ENCODE peak calls at places on chromosome 14, in ten cellular contexts. F, K, V, R, A, P, X, I, B and U are unnamed samples.
A peak's percentile ranks its signal among the peaks of the same experiment; 100 is the strongest.

GRCh38 chr14:58808828-58809227 is 171.1 kb downstream of the DACT1 start:
- DNase-seq in F (no peak), K (no peak), V (no peak), R (no peak), A (no peak), P (no peak), X (no peak), I (no peak), B (no peak), U (no peak)

GRCh38 chr14:23057757-23058653 is 685 bp upstream of the CDH24 start:
- DNase-seq in F (peak; percentile 88), K (peak; percentile 85), V (peak; percentile 84), R (peak; percentile 81), A (peak; percentile 93), P (peak; percentile 95), X (peak; percentile 90), I (peak; percentile 84), B (peak; percentile 45), U (peak; percentile 90)

GRCh38 chr14:55440385-55440784 is at the start of gene TBPL2:
- DNase-seq in F (no peak), K (no peak), V (no peak), R (no peak), A (no peak), P (peak; percentile 46), X (no peak), I (no peak), B (no peak), U (no peak)

GRCh38 chr14:90023176-90023896 is 38.5 kb upstream of the KCNK13 start:
- DNase-seq in F (no peak), K (no peak), V (no peak), R (no peak), A (no peak), P (no peak), X (no peak), I (no peak), B (no peak), U (no peak)

GRCh38 chr14:58171090-58171489 is 19.1 kb upstream of the ARMH4 start:
- DNase-seq in F (peak; percentile 33), K (peak; percentile 93), V (no peak), R (peak; percentile 71), A (peak; percentile 24), P (peak; percentile 87), X (peak; percentile 78), I (peak; percentile 94), B (peak; percentile 43), U (no peak)

GRCh38 chr14:23145794-23146422 is 26.9 kb upstream of the CEBPE start:
- DNase-seq in F (no peak), K (no peak), V (no peak), R (no peak), A (no peak), P (no peak), X (no peak), I (no peak), B (no peak), U (no peak)

GRCh38 chr14:104690266-104690711 is 871 bp downstream of the INF2 start:
- DNase-seq in F (no peak), K (no peak), V (no peak), R (no peak), A (no peak), P (peak; percentile 77), X (no peak), I (no peak), B (no peak), U (peak; percentile 59)

GRCh38 chr14:51648296-51648695 is 3.4 kb upstream of the FRMD6 start:
- DNase-seq in F (no peak), K (no peak), V (no peak), R (no peak), A (no peak), P (no peak), X (no peak), I (no peak), B (no peak), U (no peak)

GRCh38 chr14:36293824-36294223 is 26.6 kb downstream of the MBIP start:
- DNase-seq in F (no peak), K (no peak), V (no peak), R (no peak), A (no peak), P (no peak), X (no peak), I (no peak), B (no peak), U (no peak)

GRCh38 chr14:23078692-23079116 is 16.2 kb downstream of the ACIN1 start:
- DNase-seq in F (no peak), K (no peak), V (no peak), R (peak; percentile 78), A (no peak), P (no peak), X (no peak), I (peak; percentile 77), B (peak; percentile 87), U (no peak)

GRCh38 chr14:33026850-33027420 is 88.3 kb downstream of the NPAS3 start:
- DNase-seq in F (peak; percentile 13), K (no peak), V (no peak), R (no peak), A (no peak), P (no peak), X (no peak), I (no peak), B (no peak), U (no peak)

GRCh38 chr14:101068293-101068957 is 164.9 kb upstream of the RTL1 start:
- DNase-seq in F (no peak), K (no peak), V (no peak), R (peak; percentile 4), A (no peak), P (no peak), X (peak; percentile 43), I (no peak), B (no peak), U (no peak)

GRCh38 chr14:36519431-36520321 is at the start of gene NKX2-1:
- DNase-seq in F (no peak), K (no peak), V (no peak), R (no peak), A (peak; percentile 21), P (no peak), X (no peak), I (no peak), B (no peak), U (peak; percentile 86)

GRCh38 chr14:103526914-103527248 is 2.1 kb upstream of the TRMT61A start:
- DNase-seq in F (no peak), K (no peak), V (no peak), R (no peak), A (no peak), P (no peak), X (no peak), I (no peak), B (no peak), U (no peak)
- H3K27ac ChIP-seq in F (peak overlapping the region; percentile 65), K (no peak overlapping the region), V (no peak overlapping the region), R (no peak overlapping the region), A (no peak overlapping the region), P (no peak overlapping the region), X (no peak overlapping the region), I (peak overlapping the region; percentile 100), B (no peak overlapping the region), U (no peak overlapping the region)

GRCh38 chr14:74929242-74929641 is 6.2 kb upstream of the RPS6KL1 start:
- DNase-seq in F (no peak), K (no peak), V (no peak), R (no peak), A (no peak), P (no peak), X (no peak), I (no peak), B (no peak), U (no peak)

GRCh38 chr14:74934476-74935339 is 11.6 kb upstream of the RPS6KL1 start:
- DNase-seq in F (no peak), K (no peak), V (no peak), R (no peak), A (no peak), P (peak; percentile 46), X (no peak), I (no peak), B (no peak), U (peak; percentile 49)

GRCh38 chr14:74935340-74935640 is 12.2 kb upstream of the RPS6KL1 start:
- DNase-seq in F (no peak), K (no peak), V (no peak), R (no peak), A (no peak), P (no peak), X (no peak), I (no peak), B (no peak), U (no peak)

GRCh38 chr14:74933925-74934435 is 10.9 kb upstream of the RPS6KL1 start:
- DNase-seq in F (no peak), K (no peak), V (no peak), R (peak; percentile 19), A (no peak), P (no peak), X (no peak), I (no peak), B (no peak), U (no peak)

GRCh38 chr14:74932401-74932901 is 9.4 kb upstream of the RPS6KL1 start:
- DNase-seq in F (no peak), K (no peak), V (no peak), R (peak; percentile 26), A (no peak), P (no peak), X (no peak), I (no peak), B (no peak), U (no peak)
- H3K27ac ChIP-seq in F (peak overlapping the region; percentile 64), K (no peak overlapping the region), V (no peak overlapping the region), R (peak overlapping the region; percentile 72), A (no peak overlapping the region), P (no peak overlapping the region), X (no peak overlapping the region), I (no peak overlapping the region), B (no peak overlapping the region), U (peak overlapping the region; percentile 11)

DNA sequence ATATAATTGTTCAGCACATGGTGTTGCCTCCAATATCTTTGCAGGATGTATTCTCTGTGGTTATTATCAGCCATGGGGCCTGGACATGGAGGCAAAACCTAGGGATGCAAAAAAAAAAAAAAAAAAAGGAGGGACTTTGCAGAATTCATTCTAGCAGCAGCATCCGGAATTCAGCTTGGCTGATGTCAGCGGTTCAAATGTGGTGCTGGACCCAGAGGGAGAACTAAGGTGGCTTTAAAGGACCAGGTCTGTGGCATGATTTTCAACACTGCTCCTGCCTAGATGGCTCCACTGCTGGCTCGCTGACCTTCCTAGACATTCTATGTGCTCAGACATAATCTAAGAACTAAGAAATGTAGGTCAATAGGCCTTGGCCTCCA is 108.5 kb downstream of the PPM1A start:
- DNase-seq in F (no peak), K (no peak), V (no peak), R (no peak), A (no peak), P (no peak), X (no peak), I (no peak), B (no peak), U (no peak)
- H3K27ac ChIP-seq in F (no peak overlapping the region), K (no peak overlapping the region), V (no peak overlapping the region), R (no peak overlapping the region), A (peak overlapping the region; percentile 26), P (no peak overlapping the region), X (no peak overlapping the region), I (no peak overlapping the region), B (no peak overlapping the region), U (no peak overlapping the region)

DNA sequence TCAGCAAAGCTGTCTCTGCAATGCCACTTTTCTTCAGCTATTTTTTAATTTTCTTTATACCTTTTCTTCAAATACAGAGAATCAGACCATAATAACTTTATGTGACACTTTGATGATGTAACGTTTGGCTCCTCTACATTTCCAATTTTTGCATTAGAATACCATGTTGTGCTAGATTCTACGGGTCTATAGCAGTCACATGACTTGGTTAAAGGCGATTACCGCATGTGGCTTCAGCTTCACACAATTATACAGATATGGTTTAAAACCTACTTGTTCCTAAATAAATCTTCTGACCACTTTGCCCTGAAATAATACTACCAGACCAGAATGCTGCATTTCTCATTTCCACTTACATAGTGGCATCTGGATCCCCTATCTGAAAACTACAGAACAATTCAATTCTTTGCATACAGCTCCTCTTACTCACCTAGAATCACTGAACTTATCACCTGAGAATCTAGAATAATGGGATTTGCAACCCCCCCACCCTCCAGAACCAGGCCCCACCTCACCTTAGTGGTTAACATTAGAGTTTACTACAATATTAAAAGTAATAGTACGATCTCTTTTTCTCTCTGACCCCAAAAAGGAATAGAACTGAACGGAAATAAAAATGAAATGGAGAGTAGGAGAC is 1.3 kb downstream of the MAX start:
- DNase-seq in F (no peak), K (no peak), V (no peak), R (no peak), A (no peak), P (no peak), X (no peak), I (peak; percentile 29), B (no peak), U (no peak)
- H3K27ac ChIP-seq in F (peak overlapping the region; percentile 90), K (no peak overlapping the region), V (peak overlapping the region; percentile 100), R (peak overlapping the region; percentile 93), A (no peak overlapping the region), P (no peak overlapping the region), X (peak overlapping the region; percentile 93), I (peak overlapping the region; percentile 85), B (no peak overlapping the region), U (peak overlapping the region; percentile 97)